ENCODE peak calls at places on chromosomes 16 and 17, in nine cellular contexts. N, B, H, X, F, Z, A, T and M are unnamed samples.

GRCh38 chr17:313911-314613 is 38.5 kb downstream of the RPH3AL start:
- DNase-seq in F (peak), T (no peak), X (no peak), Z (no peak), A (no peak), H (no peak), N (no peak), B (no peak), M (no peak)

GRCh38 chr17:60631119-60631518 is 31.1 kb downstream of the PPM1D start:
- DNase-seq in Z (peak), N (no peak), F (no peak), A (no peak), B (no peak), H (no peak), T (no peak), X (no peak), M (no peak)

GRCh38 chr16:2475413-2476344 is 752 bp downstream of the TBC1D24 start:
- DNase-seq in H (no peak), T (peak), A (peak), Z (no peak), N (no peak), F (peak), X (no peak), B (peak), M (peak)

GRCh38 chr16:70432800-70433455 is 6.0 kb downstream of the ST3GAL2 start:
- DNase-seq in Z (no peak), F (no peak), T (peak), H (no peak), A (no peak), N (no peak), B (no peak), X (no peak), M (no peak)

GRCh38 chr17:63435681-63436522 is 10.2 kb downstream of the CYB561 start:
- DNase-seq in Z (no peak), F (peak), B (peak), H (no peak), A (no peak), N (no peak), T (no peak), X (no peak), M (no peak)

GRCh38 chr16:17515421-17516210 is 44.9 kb upstream of the XYLT1 start:
- DNase-seq in Z (peak), F (no peak), X (no peak), A (no peak), H (no peak), T (no peak), N (no peak), B (no peak), M (no peak)

GRCh38 chr17:78986048-78986648 is 6.4 kb upstream of the LGALS3BP start:
- DNase-seq in N (no peak), B (peak), X (no peak), T (peak), F (no peak), Z (peak), H (no peak), A (peak), M (no peak)

GRCh38 chr16:17836868-17837602 is 366.3 kb upstream of the XYLT1 start:
- DNase-seq in X (no peak), N (no peak), T (no peak), A (no peak), Z (peak), H (no peak), B (no peak), F (no peak), M (no peak)

GRCh38 chr16:28538733-28539596 is at the start of gene NUPR1:
- DNase-seq in X (no peak), N (no peak), B (no peak), Z (peak), A (no peak), F (peak), H (peak), T (no peak), M (no peak)

GRCh38 chr16:81505011-81505660 is 60.5 kb downstream of the CMIP start:
- DNase-seq in N (no peak), T (peak), Z (no peak), F (peak), X (no peak), A (no peak), H (no peak), B (no peak), M (no peak)

GRCh38 chr17:10041916-10042588 is 137.0 kb upstream of the RCVRN start:
- DNase-seq in F (no peak), X (no peak), B (no peak), H (no peak), N (no peak), A (no peak), Z (no peak), T (no peak), M (no peak)

GRCh38 chr16:5438591-5438990 is 341.0 kb upstream of the EEF2KMT start:
- DNase-seq in N (no peak), A (no peak), Z (no peak), H (no peak), B (no peak), X (no peak), T (no peak), F (no peak), M (no peak)

GRCh38 chr17:29291163-29291752 is 2.7 kb downstream of the NUFIP2 start:
- DNase-seq in B (peak), N (no peak), A (no peak), T (peak), Z (peak), F (no peak), X (no peak), H (peak), M (peak)

GRCh38 chr17:56890390-56890789 is 23.5 kb downstream of the TRIM25 start:
- DNase-seq in B (no peak), F (no peak), A (no peak), Z (no peak), N (no peak), X (no peak), T (no peak), H (no peak), M (no peak)

GRCh38 chr16:57009641-57010170 is 20.3 kb downstream of the NLRC5 start:
- DNase-seq in F (no peak), N (no peak), A (no peak), H (no peak), Z (no peak), X (no peak), T (no peak), B (no peak), M (no peak)

GRCh38 chr17:5619088-5619740 is 34.9 kb upstream of the NLRP1 start:
- DNase-seq in H (no peak), B (no peak), T (no peak), N (no peak), X (no peak), F (no peak), Z (no peak), A (peak), M (no peak)

GRCh38 chr16:80407265-80407987 is 133.4 kb upstream of the DYNLRB2 start:
- DNase-seq in H (no peak), X (no peak), Z (no peak), T (no peak), B (no peak), N (no peak), A (no peak), F (peak), M (no peak)

GRCh38 chr17:37391146-37391545 is 15.4 kb downstream of the C17orf78 start:
- DNase-seq in B (no peak), A (no peak), N (no peak), H (no peak), Z (peak), X (no peak), F (no peak), T (no peak), M (no peak)

GRCh38 chr17:38959508-38959907 is 7.7 kb downstream of the FBXO47 start:
- DNase-seq in T (no peak), X (no peak), F (no peak), H (no peak), B (no peak), A (no peak), Z (no peak), N (no peak), M (no peak)

GRCh38 chr17:4858880-4859260 is 25.7 kb downstream of the MINK1 start:
- DNase-seq in H (no peak), N (no peak), Z (no peak), F (no peak), B (no peak), A (no peak), T (no peak), X (no peak), M (no peak)

GRCh38 chr17:12438813-12439586 is 226.7 kb upstream of the MYOCD start:
- DNase-seq in H (no peak), F (no peak), X (no peak), N (no peak), Z (no peak), A (no peak), T (no peak), B (no peak), M (no peak)

GRCh38 chr16:58488531-58488930 is 11.4 kb upstream of the NDRG4 start:
- DNase-seq in X (no peak), B (no peak), H (no peak), T (no peak), N (no peak), F (no peak), Z (peak), A (no peak), M (no peak)

GRCh38 chr17:1042486-1042885 is 45.6 kb downstream of the TIMM22 start:
- DNase-seq in A (no peak), T (no peak), B (no peak), F (peak), X (no peak), Z (no peak), H (no peak), N (no peak), M (no peak)

GRCh38 chr16:12637002-12637401 is 166.7 kb downstream of the CPPED1 start:
- DNase-seq in Z (no peak), B (no peak), N (no peak), H (no peak), F (no peak), T (no peak), X (no peak), A (no peak), M (no peak)

GRCh38 chr17:66843606-66844005 is 8.7 kb downstream of the CACNG5 start:
- DNase-seq in F (no peak), X (no peak), H (no peak), A (no peak), Z (no peak), N (no peak), T (no peak), B (no peak), M (no peak)

GRCh38 chr16:8712589-8713361 is 38.4 kb downstream of the ABAT start:
- DNase-seq in A (no peak), F (no peak), X (no peak), H (no peak), Z (no peak), B (peak), N (no peak), T (no peak), M (no peak)

GRCh38 chr17:50866261-50866949 is at the start of gene TOB1:
- DNase-seq in N (peak), H (peak), A (peak), T (peak), B (peak), F (peak), X (peak), Z (peak), M (peak)

GRCh38 chr16:84925092-84925772 is 86.1 kb downstream of the ZDHHC7 start:
- DNase-seq in Z (no peak), H (peak), T (peak), B (no peak), X (peak), N (peak), F (peak), A (peak), M (peak)

GRCh38 chr16:69399361-69399760 is 13.6 kb upstream of the TERF2 start:
- DNase-seq in B (no peak), N (no peak), X (no peak), Z (peak), A (no peak), H (no peak), F (no peak), T (no peak), M (no peak)

GRCh38 chr17:30824002-30824355 is 513 bp downstream of the CRLF3 start:
- DNase-seq in A (peak), H (no peak), T (peak), N (peak), X (no peak), B (no peak), F (no peak), Z (no peak), M (peak)

GRCh38 chr16:88421301-88421700 is 31.8 kb upstream of the ZFPM1 start:
- DNase-seq in F (no peak), B (no peak), H (no peak), X (no peak), A (no peak), N (no peak), T (no peak), Z (no peak), M (no peak)

GRCh38 chr16:58016841-58017446 is 8.6 kb upstream of the MMP15 start:
- DNase-seq in F (no peak), X (no peak), N (no peak), B (no peak), Z (no peak), T (no peak), H (no peak), A (no peak), M (no peak)